ENCODE peak calls at places on chromosomes 7 and 10, in seven cellular contexts. L is GM12891, Y is H1, O is SK-N-SH, F is HepG2, A is GM12878, G is K562. S is an unnamed sample.

GRCh38 chr10:9986786-9987185 is 1030.9 kb upstream of the CELF2 start:
- DNase-seq in L (no peak), Y (no peak), O (no peak), F (no peak), A (no peak), G (no peak), S (no peak)

GRCh38 chr10:116418394-116418793 is 9.3 kb upstream of the PNLIPRP3 start:
- DNase-seq in L (no peak), Y (no peak), O (no peak), F (no peak), A (no peak), G (no peak), S (no peak)

GRCh38 chr7:4241791-4242190 is 440.3 kb upstream of the FOXK1 start:
- DNase-seq in L (no peak), Y (peak; percentile 73), O (peak; percentile 58), F (no peak), A (no peak), G (no peak), S (no peak)

GRCh38 chr10:49803988-49804387 is 41.9 kb upstream of the OGDHL start:
- DNase-seq in L (no peak), Y (no peak), O (no peak), F (no peak), A (no peak), G (no peak), S (no peak)

GRCh38 chr7:137343483-137343841 is at the start of gene PTN:
- DNase-seq in L (no peak), Y (peak; percentile 73), O (peak; percentile 58), F (no peak), A (no peak), G (no peak), S (no peak)

GRCh38 chr7:128172151-128172550 is 68.9 kb upstream of the LEP start:
- DNase-seq in L (no peak), Y (no peak), O (no peak), F (no peak), A (no peak), G (no peak), S (no peak)

GRCh38 chr10:78196964-78197363 is 163.3 kb downstream of the RPS24 start:
- DNase-seq in L (no peak), Y (no peak), O (no peak), F (no peak), A (peak; percentile 7), G (no peak), S (no peak)

GRCh38 chr10:71835671-71836593 is 15.1 kb downstream of the PSAP start:
- DNase-seq in L (peak; percentile 81), Y (no peak), O (peak; percentile 85), F (peak; percentile 42), A (peak; percentile 97), G (no peak), S (peak; percentile 86)

GRCh38 chr10:101536800-101537199 is 51.3 kb downstream of the POLL start:
- DNase-seq in L (no peak), Y (no peak), O (peak; percentile 54), F (peak; percentile 23), A (no peak), G (peak; percentile 26), S (no peak)

GRCh38 chr7:40551685-40552576 is 417.1 kb downstream of the SUGCT start:
- DNase-seq in L (no peak), Y (no peak), O (peak; percentile 81), F (peak; percentile 3), A (peak; percentile 11), G (no peak), S (no peak)

GRCh38 chr7:44261239-44261638 is 60.5 kb downstream of the YKT6 start:
- DNase-seq in L (peak; percentile 49), Y (no peak), O (no peak), F (no peak), A (no peak), G (no peak), S (peak; percentile 48)

GRCh38 chr7:15626041-15626440 is 60.4 kb downstream of the MEOX2 start:
- DNase-seq in L (no peak), Y (no peak), O (no peak), F (no peak), A (no peak), G (no peak), S (no peak)

GRCh38 chr7:110373514-110374258 is 717.2 kb upstream of the LRRN3 start:
- DNase-seq in L (no peak), Y (no peak), O (no peak), F (no peak), A (no peak), G (no peak), S (no peak)

GRCh38 chr10:109780997-109781396 is 142.3 kb downstream of the XPNPEP1 start:
- DNase-seq in L (no peak), Y (no peak), O (no peak), F (no peak), A (no peak), G (no peak), S (no peak)

GRCh38 chr7:104855826-104856225 is 158.2 kb upstream of the KMT2E start:
- DNase-seq in L (no peak), Y (no peak), O (no peak), F (no peak), A (no peak), G (no peak), S (no peak)

GRCh38 chr7:108002726-108003590 is at the start of gene LAMB1:
- DNase-seq in L (peak; percentile 37), Y (peak; percentile 87), O (peak; percentile 98), F (peak; percentile 73), A (no peak), G (peak; percentile 93), S (no peak)

GRCh38 chr10:72241853-72242252 is 25.8 kb upstream of the ASCC1 start:
- DNase-seq in L (no peak), Y (no peak), O (no peak), F (no peak), A (no peak), G (no peak), S (no peak)

GRCh38 chr7:135111379-135111778 is 36.5 kb upstream of the TMEM140 start:
- DNase-seq in L (no peak), Y (no peak), O (no peak), F (no peak), A (no peak), G (no peak), S (no peak)

GRCh38 chr7:122155566-122155965 is 11.5 kb upstream of the AASS start:
- DNase-seq in L (no peak), Y (no peak), O (no peak), F (no peak), A (no peak), G (no peak), S (no peak)

GRCh38 chr7:34155225-34155908 is 250.0 kb downstream of the BMPER start:
- DNase-seq in L (no peak), Y (no peak), O (no peak), F (no peak), A (no peak), G (no peak), S (no peak)

GRCh38 chr10:113961261-113961938 is 82.3 kb upstream of the ADRB1 start:
- DNase-seq in L (no peak), Y (no peak), O (no peak), F (no peak), A (peak; percentile 86), G (no peak), S (peak; percentile 33)

GRCh38 chr7:144158861-144159260 is 24.4 kb upstream of the CTAGE4 start:
- DNase-seq in L (no peak), Y (no peak), O (no peak), F (no peak), A (no peak), G (no peak), S (no peak)

GRCh38 chr7:128381161-128381821 is 19.8 kb upstream of the PRRT4 start:
- DNase-seq in L (peak; percentile 57), Y (peak; percentile 96), O (peak; percentile 76), F (no peak), A (no peak), G (peak; percentile 91), S (no peak)

GRCh38 chr10:44477021-44477420 is 92.1 kb upstream of the CXCL12 start:
- DNase-seq in L (no peak), Y (no peak), O (no peak), F (no peak), A (no peak), G (no peak), S (no peak)

GRCh38 chr7:116357776-116358670 is 141.5 kb upstream of the CAV2 start:
- DNase-seq in L (no peak), Y (no peak), O (no peak), F (no peak), A (no peak), G (no peak), S (no peak)

GRCh38 chr10:17891435-17891834 is 60.3 kb upstream of the SLC39A12 start:
- DNase-seq in L (no peak), Y (no peak), O (no peak), F (no peak), A (no peak), G (no peak), S (no peak)
- TF ChIP-seq TAF1 in L (no peak), Y (no peak), O (no peak), F (no peak), A (no peak), G (no peak), S (no peak)

DNA sequence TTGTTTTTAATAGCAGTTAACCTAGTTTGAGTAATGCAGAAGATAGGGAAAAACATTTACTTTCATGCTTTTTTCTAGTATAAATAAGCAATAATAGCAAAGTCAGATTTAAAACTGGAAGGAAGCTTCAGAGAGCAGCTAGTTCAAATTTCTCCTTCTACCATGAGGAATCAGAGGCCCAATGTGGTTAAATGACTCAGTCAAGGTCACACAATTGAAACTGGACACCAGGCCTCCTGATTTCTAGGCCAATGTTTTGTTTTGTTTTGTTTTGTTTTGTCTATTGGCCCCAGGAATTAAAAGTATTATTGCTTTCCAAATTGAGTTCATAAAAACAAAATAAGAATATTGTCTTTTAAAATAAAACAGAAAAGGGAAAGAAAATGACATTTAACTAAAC is 122.3 kb downstream of the TRIL start:
- DNase-seq in L (no peak), Y (no peak), O (no peak), F (no peak), A (no peak), G (no peak), S (no peak)
- TF ChIP-seq TAF1 in L (no peak), Y (no peak), O (no peak), F (no peak), A (no peak), G (no peak), S (no peak)

GRCh38 chr7:95996886-95997285 is 224.5 kb downstream of the DYNC1I1 start:
- DNase-seq in L (no peak), Y (no peak), O (no peak), F (no peak), A (no peak), G (no peak), S (no peak)
- TF ChIP-seq TAF1 in L (no peak), Y (no peak), O (no peak), F (no peak), A (no peak), G (no peak), S (no peak)

DNA sequence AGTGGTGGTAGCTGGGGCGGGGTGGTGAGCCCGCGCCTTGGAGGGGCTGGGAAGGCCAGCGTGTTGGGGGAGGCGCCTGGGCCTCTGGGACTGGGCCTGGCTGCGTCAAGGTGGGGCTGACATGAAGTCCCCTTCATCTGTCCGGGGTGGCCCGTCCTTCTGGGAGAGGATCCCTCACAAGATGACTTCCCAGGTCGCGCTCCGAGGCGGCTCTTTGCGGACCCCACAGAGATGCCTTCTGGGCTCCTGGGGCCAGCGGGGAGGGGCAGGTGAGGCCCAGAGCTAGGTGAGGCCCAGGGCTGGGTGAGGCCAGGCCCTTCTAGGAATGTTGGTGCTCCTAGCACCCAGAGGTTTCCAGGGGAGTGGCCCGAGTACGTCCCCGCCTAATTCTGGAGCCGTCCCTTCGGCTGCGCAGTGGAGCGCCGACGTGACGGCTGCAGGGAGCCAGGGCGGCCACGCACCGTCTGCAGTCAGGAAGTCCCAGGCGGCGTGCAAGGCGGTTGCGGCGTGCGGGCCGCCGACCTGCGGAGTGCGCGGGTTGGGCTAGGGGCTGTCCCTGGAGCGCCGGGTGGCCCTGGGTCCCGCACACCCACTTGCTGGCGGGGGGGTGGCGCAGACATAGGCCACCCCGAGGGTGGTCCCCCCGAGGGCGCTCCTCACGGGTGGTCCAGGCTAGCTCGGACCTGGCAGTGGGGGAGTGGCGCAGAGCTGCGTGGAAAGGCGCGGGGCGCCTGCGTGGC is 58.3 kb upstream of the NUPR2 start:
- DNase-seq in L (peak; percentile 6), Y (no peak), O (peak; percentile 21), F (no peak), A (no peak), G (no peak), S (no peak)
- TF ChIP-seq TAF1 in L (no peak), Y (no peak), O (no peak), F (no peak), A (no peak), G (no peak), S (no peak)